ENCODE peak calls at places on chromosomes 13 and 19, in four cellular contexts. One of them, this sample, is unnamed.

GRCh38 chr13:91576590-91576989 is 178.2 kb downstream of the GPC5 start:
- DNase-seq in occipital lobe: no peak
- DNase-seq in A673: no peak
- DNase-seq in ascending aorta: no peak
- DNase-seq in this sample: no peak

GRCh38 chr13:24038405-24038804 is 122.1 kb upstream of the SPATA13 start:
- DNase-seq in A673: no peak
- DNase-seq in ascending aorta: no peak
- DNase-seq in occipital lobe: no peak
- DNase-seq in this sample: no peak

GRCh38 chr19:6717441-6717971 is 2.9 kb downstream of the C3 start:
- DNase-seq in ascending aorta: no peak
- DNase-seq in A673: no peak
- DNase-seq in occipital lobe: no peak
- DNase-seq in this sample: no peak

GRCh38 chr13:22112956-22113750 is 442.3 kb downstream of the FGF9 start:
- DNase-seq in occipital lobe: no peak
- DNase-seq in A673: no peak
- DNase-seq in ascending aorta: no peak
- DNase-seq in this sample: no peak

GRCh38 chr19:48961051-48961649 is 4.0 kb upstream of the FTL start:
- DNase-seq in A673: no peak
- DNase-seq in ascending aorta: no peak
- DNase-seq in occipital lobe: no peak
- DNase-seq in this sample: no peak

GRCh38 chr19:3699071-3699740 is 1.1 kb downstream of the PIP5K1C start:
- DNase-seq in ascending aorta: peak
- DNase-seq in A673: peak
- DNase-seq in occipital lobe: peak
- DNase-seq in this sample: peak

GRCh38 chr19:51549533-51550324 is 18.3 kb upstream of the SIGLEC6 start:
- DNase-seq in ascending aorta: no peak
- DNase-seq in A673: no peak
- DNase-seq in occipital lobe: no peak
- DNase-seq in this sample: no peak

GRCh38 chr13:23799945-23800344 is 89.3 kb downstream of the MIPEP start:
- DNase-seq in A673: no peak
- DNase-seq in occipital lobe: no peak
- DNase-seq in ascending aorta: no peak
- DNase-seq in this sample: no peak

GRCh38 chr13:93244918-93245280 is 18.3 kb downstream of the GPC6 start:
- DNase-seq in occipital lobe: no peak
- DNase-seq in A673: no peak
- DNase-seq in ascending aorta: no peak
- DNase-seq in this sample: no peak

GRCh38 chr13:100148422-100148821 is 59.5 kb downstream of the PCCA start:
- DNase-seq in ascending aorta: no peak
- DNase-seq in A673: no peak
- DNase-seq in occipital lobe: no peak
- DNase-seq in this sample: no peak